ENCODE peak calls at places on chromosome 2, in seven cellular contexts. O is HepG2, G is GM12892, D is SK-N-SH, K is K562, H is H1, J is GM12878. X is an unnamed sample.

GRCh38 chr2:238169708-238170251 is 11.0 kb downstream of the ERFE start:
- DNase-seq in O (no peak), D (peak; percentile 20), J (no peak), G (no peak), K (no peak), H (no peak), X (no peak)

GRCh38 chr2:9937258-9937657 is 14.2 kb upstream of the GRHL1 start:
- DNase-seq in H (no peak), D (no peak), G (no peak), J (no peak), K (no peak), O (no peak), X (no peak)

GRCh38 chr2:150292807-150293206 is 194.7 kb downstream of the RND3 start:
- DNase-seq in D (no peak), G (no peak), O (no peak), H (no peak), J (no peak), K (no peak), X (no peak)

GRCh38 chr2:64276417-64277095 is 132.3 kb upstream of the PELI1 start:
- DNase-seq in D (no peak), O (no peak), K (no peak), J (no peak), G (no peak), H (peak; percentile 87), X (no peak)

GRCh38 chr2:238339814-238340213 is 19.5 kb downstream of the TRAF3IP1 start:
- DNase-seq in G (no peak), D (peak; percentile 48), J (no peak), K (no peak), O (peak; percentile 28), H (no peak), X (no peak)

GRCh38 chr2:70532244-70532935 is 21.2 kb downstream of the TGFA start:
- DNase-seq in H (no peak), J (no peak), K (no peak), G (no peak), D (no peak), O (no peak), X (no peak)

GRCh38 chr2:104866122-104866864 is 12.4 kb downstream of the POU3F3 start:
- DNase-seq in G (no peak), H (no peak), O (no peak), D (no peak), J (no peak), K (no peak), X (no peak)

GRCh38 chr2:239544846-239545465 is 144.1 kb upstream of the HDAC4 start:
- DNase-seq in G (no peak), O (no peak), K (no peak), D (no peak), J (no peak), H (no peak), X (no peak)

GRCh38 chr2:227783404-227784138 is 30.1 kb upstream of the CCL20 start:
- DNase-seq in J (peak; percentile 81), O (no peak), H (no peak), K (no peak), G (peak; percentile 22), D (no peak), X (peak; percentile 30)

GRCh38 chr2:69773201-69773600 is 31.3 kb downstream of the ANXA4 start:
- DNase-seq in D (no peak), K (no peak), O (no peak), H (no peak), J (no peak), G (no peak), X (no peak)

GRCh38 chr2:159953456-159953855 is 109.0 kb downstream of the PLA2R1 start:
- DNase-seq in D (no peak), J (no peak), H (no peak), K (no peak), G (no peak), O (no peak), X (no peak)

GRCh38 chr2:24929230-24929629 is 9.2 kb upstream of the ADCY3 start:
- DNase-seq in G (no peak), O (no peak), D (no peak), J (no peak), H (no peak), K (no peak), X (no peak)

GRCh38 chr2:7210712-7211111 is 293.5 kb downstream of the RNF144A start:
- DNase-seq in J (no peak), H (no peak), K (no peak), O (no peak), G (no peak), D (no peak), X (no peak)

GRCh38 chr2:106890611-106891010 is 4.6 kb upstream of the ST6GAL2 start:
- DNase-seq in H (no peak), O (no peak), D (no peak), J (no peak), K (no peak), G (no peak), X (no peak)

GRCh38 chr2:232476791-232477190 is 10.8 kb downstream of the ECEL1 start:
- DNase-seq in K (no peak), O (no peak), D (no peak), J (no peak), G (no peak), H (no peak), X (no peak)

DNA sequence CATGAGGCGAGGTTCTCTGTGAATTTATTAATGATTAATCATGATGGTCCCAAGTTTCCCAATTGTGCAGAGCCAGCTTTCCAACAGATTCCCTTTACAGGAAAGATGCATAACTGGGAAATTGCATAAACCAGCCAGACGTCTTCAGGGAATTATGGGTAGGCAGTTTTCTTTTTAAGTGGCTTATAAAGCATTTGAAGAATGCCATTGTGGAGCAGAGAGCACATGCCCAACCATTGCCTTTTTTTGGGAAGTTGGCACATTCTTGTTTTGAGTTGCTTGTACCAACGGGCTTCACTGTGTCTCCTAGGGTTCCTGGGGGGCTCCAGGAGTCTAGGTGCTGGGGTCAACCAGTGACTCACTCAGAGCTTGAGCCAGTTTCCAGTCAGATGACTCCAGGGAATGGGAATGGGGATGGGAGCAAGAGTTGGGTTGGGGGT is 231.7 kb upstream of the FOSL2 start:
- DNase-seq in D (no peak), O (no peak), J (no peak), H (no peak), G (no peak), K (no peak), X (no peak)
- TF ChIP-seq TAF1 in D (no peak), O (no peak), J (no peak), H (no peak), G (no peak), K (no peak), X (no peak)

DNA sequence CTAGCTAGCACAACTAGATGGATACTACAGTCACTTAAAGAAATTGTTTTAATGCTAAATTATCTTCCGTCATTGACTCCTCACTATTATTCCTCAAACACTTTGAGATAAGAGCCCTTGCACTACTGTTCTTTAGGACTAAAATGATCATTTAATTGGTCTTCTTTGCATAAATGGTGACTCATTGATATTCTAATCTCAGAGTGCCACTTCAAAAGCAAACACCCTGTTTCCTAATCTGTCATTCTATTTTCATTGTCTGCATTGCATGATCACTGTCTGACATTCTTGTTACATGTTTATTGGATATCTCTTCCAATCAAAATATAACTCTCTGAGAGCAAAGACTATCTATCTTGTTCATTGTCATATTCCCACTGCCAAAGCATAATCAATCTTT is 313.9 kb downstream of the EXOC6B start:
- DNase-seq in K (no peak), J (no peak), O (no peak), G (no peak), H (no peak), D (no peak), X (no peak)
- TF ChIP-seq POLR2AphosphoS5 in K (no peak), J (no peak), O (no peak), G (no peak), H (no peak), D (no peak), X (no peak)

DNA sequence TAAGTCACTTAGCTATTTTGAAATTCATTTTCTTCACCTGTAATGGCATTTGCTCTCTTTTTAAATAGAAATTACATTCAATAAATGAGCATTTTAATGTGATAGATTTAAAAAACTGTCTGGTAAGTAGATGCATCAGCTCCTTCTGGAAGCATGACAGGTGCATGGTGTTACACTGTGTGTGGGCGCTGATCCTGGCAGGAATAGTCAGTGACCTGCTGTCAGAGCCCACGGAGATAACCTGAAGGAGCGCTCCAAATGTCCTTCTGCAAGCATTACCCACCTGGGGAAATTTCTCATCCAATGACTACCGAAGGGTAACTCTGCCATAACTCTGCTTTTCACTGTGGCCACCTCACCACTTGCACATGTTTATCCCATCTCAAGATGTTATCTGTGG is 637.4 kb downstream of the ERBB4 start:
- DNase-seq in J (no peak), O (no peak), G (no peak), K (no peak), D (no peak), H (no peak), X (no peak)
- TF ChIP-seq TAF1 in J (no peak), O (no peak), G (no peak), K (no peak), D (no peak), H (no peak), X (no peak)

GRCh38 chr2:202754936-202755335 is 116.6 kb downstream of the ICA1L start:
- DNase-seq in H (no peak), K (no peak), D (no peak), G (no peak), O (no peak), J (no peak), X (no peak)
- TF ChIP-seq POLR2AphosphoS5 in H (no peak), K (no peak), D (no peak), G (no peak), O (no peak), J (no peak), X (no peak)

GRCh38 chr2:208146006-208146405 is at the start of gene CRYGB:
- DNase-seq in H (no peak), O (no peak), D (no peak), K (no peak), G (no peak), J (no peak), X (no peak)
- TF ChIP-seq TAF1 in H (no peak), O (no peak), D (no peak), K (no peak), G (no peak), J (no peak), X (no peak)